ENCODE peak calls at places on chromosomes 4 and X, in four cellular contexts. B, K, R and H are unnamed samples.

GRCh38 chr4:1500231-1500965 is 94.2 kb upstream of the NKX1-1 start:
- DNase-seq in B (peak; percentile 30), K (no peak), R (peak; percentile 25), H (no peak)

GRCh38 chr4:26787461-26788340 is 72.9 kb upstream of the STIM2 start:
- DNase-seq in B (no peak), K (no peak), R (no peak), H (no peak)

GRCh38 chrX:53246231-53246630 is 21.2 kb upstream of the KDM5C start:
- DNase-seq in B (no peak), K (no peak), R (no peak), H (no peak)

GRCh38 chr4:1638873-1639272 is 45.2 kb downstream of the FAM53A start:
- DNase-seq in B (no peak), K (no peak), R (no peak), H (no peak)

GRCh38 chrX:132411310-132411977 is 77.4 kb downstream of the MBNL3 start:
- DNase-seq in B (no peak), K (no peak), R (no peak), H (no peak)

GRCh38 chr4:16032871-16033505 is 50.8 kb downstream of the PROM1 start:
- DNase-seq in B (no peak), K (no peak), R (no peak), H (no peak)

GRCh38 chrX:104270916-104271512 is 16.3 kb upstream of the ESX1 start:
- DNase-seq in B (peak; percentile 60), K (no peak), R (no peak), H (peak; percentile 49)

GRCh38 chrX:18390941-18391538 is 34.4 kb upstream of the CDKL5 start:
- DNase-seq in B (peak; percentile 50), K (no peak), R (peak; percentile 66), H (peak; percentile 50)

GRCh38 chr4:32203340-32203739 is 1483.2 kb downstream of the PCDH7 start:
- DNase-seq in B (no peak), K (no peak), R (no peak), H (no peak)

GRCh38 chr4:164753873-164754488 is at the start of gene SMIM31:
- DNase-seq in B (no peak), K (no peak), R (no peak), H (no peak)

GRCh38 chrX:9466115-9466495 is 1.2 kb downstream of the TBL1X start:
- DNase-seq in B (peak; percentile 65), K (no peak), R (peak; percentile 64), H (peak; percentile 15)

GRCh38 chrX:133726211-133726630 is 259.2 kb downstream of the GPC3 start:
- DNase-seq in B (no peak), K (peak; percentile 21), R (no peak), H (no peak)

GRCh38 chrX:50081282-50081955 is 119.4 kb downstream of the AKAP4 start:
- DNase-seq in B (peak; percentile 51), K (no peak), R (peak; percentile 62), H (peak; percentile 23)

GRCh38 chr4:2073808-2074481 is 14.8 kb downstream of the NAT8L start:
- DNase-seq in B (peak; percentile 36), K (no peak), R (no peak), H (peak; percentile 1)

GRCh38 chr4:42361475-42361874 is 35.8 kb upstream of the SHISA3 start:
- DNase-seq in B (no peak), K (no peak), R (no peak), H (no peak)

GRCh38 chr4:157072002-157072401 is 3.9 kb upstream of the GLRB start:
- DNase-seq in B (no peak), K (no peak), R (no peak), H (no peak)

GRCh38 chrX:16975233-16975632 is 28.8 kb downstream of the REPS2 start:
- DNase-seq in B (no peak), K (no peak), R (no peak), H (no peak)

GRCh38 chr4:1628892-1629703 is 55.0 kb downstream of the FAM53A start:
- DNase-seq in B (peak; percentile 61), K (no peak), R (peak; percentile 77), H (peak; percentile 89)

GRCh38 chr4:88881227-88881569 is 175.8 kb downstream of the FAM13A start:
- DNase-seq in B (no peak), K (no peak), R (no peak), H (no peak)

GRCh38 chr4:169017971-169018370 is 7.9 kb upstream of the CBR4 start:
- DNase-seq in B (no peak), K (no peak), R (no peak), H (no peak)

GRCh38 chr4:112704991-112705845 is 68.3 kb downstream of the LARP7 start:
- DNase-seq in B (no peak), K (peak; percentile 6), R (peak; percentile 53), H (peak; percentile 50)

GRCh38 chr4:5735463-5735862 is 24.5 kb downstream of the EVC start:
- DNase-seq in B (no peak), K (no peak), R (no peak), H (no peak)

GRCh38 chrX:42432552-42432951 is 345.4 kb downstream of the PPP1R2C start:
- DNase-seq in B (no peak), K (no peak), R (no peak), H (no peak)

GRCh38 chr4:100022792-100023222 is 72.7 kb upstream of the H2AZ1 start:
- DNase-seq in B (no peak), K (no peak), R (no peak), H (no peak)

GRCh38 chr4:101527186-101527585 is 179.9 kb upstream of the PPP3CA start:
- DNase-seq in B (no peak), K (no peak), R (no peak), H (no peak)

GRCh38 chrX:42219231-42219630 is 295.9 kb upstream of the CASK start:
- DNase-seq in B (no peak), K (no peak), R (no peak), H (no peak)

GRCh38 chrX:139890991-139891700 is 41.7 kb downstream of the ATP11C start:
- DNase-seq in B (no peak), K (peak; percentile 55), R (no peak), H (no peak)

GRCh38 chrX:36198575-36198974 is 279.0 kb downstream of the CFAP47 start:
- DNase-seq in B (no peak), K (no peak), R (no peak), H (no peak)

GRCh38 chr4:54063224-54063623 is 1.2 kb downstream of the CHIC2 start:
- DNase-seq in B (no peak), K (no peak), R (no peak), H (no peak)

GRCh38 chrX:46044486-46044885 is 500.7 kb downstream of the ZNF674 start:
- DNase-seq in B (peak; percentile 48), K (no peak), R (no peak), H (no peak)

GRCh38 chrX:10085223-10085622 is 71.6 kb upstream of the CLCN4 start:
- DNase-seq in B (no peak), K (no peak), R (no peak), H (no peak)

GRCh38 chrX:13899607-13900006 is 82.7 kb upstream of the GPM6B start:
- DNase-seq in B (no peak), K (peak; percentile 26), R (no peak), H (no peak)

GRCh38 chr4:106707776-106708603 is 328.1 kb downstream of the DKK2 start:
- DNase-seq in B (no peak), K (no peak), R (no peak), H (no peak)

GRCh38 chrX:70336767-70337166 is 46.9 kb downstream of the KIF4A start:
- DNase-seq in B (no peak), K (no peak), R (no peak), H (no peak)

GRCh38 chr4:108833041-108833440 is 70.2 kb upstream of the ETNPPL start:
- DNase-seq in B (no peak), K (no peak), R (no peak), H (no peak)
- TF ChIP-seq CTCF in B (no peak), K (no peak), R (no peak), H (no peak)

GRCh38 chrX:11629593-11630211 is 36.0 kb downstream of the ARHGAP6 start:
- DNase-seq in B (no peak), K (peak; percentile 8), R (peak; percentile 41), H (no peak)
- TF ChIP-seq CTCF in B (no peak), K (no peak), R (no peak), H (no peak)

GRCh38 chr4:3291411-3291968 is 1.3 kb upstream of the RGS12 start:
- DNase-seq in B (peak; percentile 74), K (no peak), R (peak; percentile 72), H (no peak)
- TF ChIP-seq CTCF in B (no peak), K (no peak), R (no peak), H (no peak)

DNA sequence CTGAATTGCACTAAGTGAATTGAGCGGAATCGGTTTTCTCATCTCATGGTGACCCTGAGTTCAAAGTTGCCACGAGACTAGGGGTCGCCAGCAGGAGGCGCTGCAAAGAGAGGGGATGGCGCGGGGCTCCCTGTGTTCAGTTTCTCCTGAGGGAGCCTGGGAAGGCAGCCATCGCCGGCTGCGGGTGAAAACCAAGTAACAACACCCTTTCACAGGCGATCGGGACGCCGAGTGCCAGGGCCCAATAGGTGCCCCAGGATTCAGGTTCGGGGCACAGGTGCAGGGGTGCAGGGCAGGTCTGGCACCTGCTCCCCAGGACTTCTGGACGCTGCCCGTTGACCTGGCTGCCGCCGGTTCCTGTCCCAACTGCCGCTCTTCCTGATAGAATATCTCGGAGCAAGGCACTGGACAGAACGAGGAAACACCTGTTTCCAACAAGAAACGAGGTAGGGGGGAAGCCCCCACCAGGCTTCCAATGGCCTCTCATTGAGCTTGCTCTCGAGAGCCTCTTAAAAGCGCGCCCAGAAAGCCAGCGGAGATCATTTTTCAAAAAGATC is 1.1 kb upstream of the FGF16 start:
- DNase-seq in B (peak; percentile 29), K (no peak), R (peak; percentile 42), H (peak; percentile 48)
- TF ChIP-seq CTCF in B (peak; percentile 50), K (peak; percentile 30), R (peak; percentile 13), H (peak; percentile 54)

GRCh38 chr4:185656467-185656890 is 121.2 kb upstream of the PDLIM3 start:
- DNase-seq in B (no peak), K (no peak), R (no peak), H (no peak)
- TF ChIP-seq CTCF in B (peak; percentile 7), K (peak; percentile 48), R (peak; percentile 56), H (no peak)

GRCh38 chr4:104979083-104979760 is 167.5 kb upstream of the TET2 start:
- DNase-seq in B (no peak), K (no peak), R (no peak), H (no peak)
- TF ChIP-seq CTCF in B (no peak), K (no peak), R (no peak), H (no peak)

DNA sequence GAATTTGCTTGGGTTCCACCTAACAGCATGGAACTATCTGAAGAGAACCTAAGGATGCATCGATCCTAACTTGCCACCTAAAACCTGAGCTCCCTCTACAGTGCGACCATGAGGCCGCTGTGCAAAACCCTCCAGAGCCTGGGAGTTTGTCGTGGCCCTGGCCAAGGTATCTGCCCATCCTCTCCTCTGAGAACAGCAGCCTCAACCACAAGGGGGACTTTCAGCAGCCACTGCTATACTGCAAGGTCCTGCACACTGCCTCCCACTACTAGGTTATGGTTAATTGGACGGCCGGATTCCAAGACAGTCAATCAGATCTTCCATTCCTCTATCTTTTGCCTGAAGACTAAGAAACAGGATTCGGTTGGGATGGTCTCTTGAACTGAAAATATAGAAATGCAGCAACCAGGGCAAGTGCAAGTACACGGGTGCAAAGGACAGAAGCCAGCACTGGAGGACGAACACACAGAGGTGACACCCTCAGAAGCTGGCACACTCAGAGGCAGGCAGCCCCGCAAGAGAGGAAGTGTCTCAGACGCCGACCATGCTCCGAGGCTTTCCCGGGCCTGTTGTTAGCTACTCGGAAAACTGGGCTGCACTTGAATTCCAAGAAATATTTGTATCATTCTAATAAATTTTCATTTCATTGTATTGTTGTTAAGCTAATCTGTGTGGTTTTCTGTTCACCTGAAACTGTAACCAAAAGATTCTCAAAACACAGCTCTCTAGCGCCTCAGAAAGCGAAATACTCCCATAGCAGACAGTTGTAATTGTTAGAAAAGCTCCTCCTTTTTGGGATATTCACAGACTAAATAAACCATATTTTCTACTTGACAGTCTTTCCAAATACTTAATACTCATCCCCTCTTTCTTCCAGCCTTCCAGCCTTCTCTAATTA is 63.3 kb downstream of the AFAP1 start:
- DNase-seq in B (no peak), K (no peak), R (no peak), H (peak; percentile 21)
- TF ChIP-seq CTCF in B (no peak), K (peak; percentile 61), R (no peak), H (no peak)